ENCODE peak calls at places on chromosomes 3 and 15, in five cellular contexts. One of them, this sample, is unnamed.

GRCh38 chr15:100255644-100256043 is 86.1 kb downstream of the ADAMTS17 start:
- DNase-seq in CD8-positive, alpha-beta T cell: no peak
- DNase-seq in fibroblast of lung: no peak
- DNase-seq in psoas muscle: no peak
- DNase-seq in PC-3: no peak
- DNase-seq in this sample: no peak

GRCh38 chr15:48507416-48508065 is 138.0 kb downstream of the FBN1 start:
- DNase-seq in PC-3: peak; percentile 61
- DNase-seq in psoas muscle: no peak
- DNase-seq in CD8-positive, alpha-beta T cell: no peak
- DNase-seq in fibroblast of lung: peak; percentile 68
- DNase-seq in this sample: peak; percentile 31

GRCh38 chr15:74180689-74181602 is 7.4 kb downstream of the ISLR start:
- DNase-seq in fibroblast of lung: no peak
- DNase-seq in psoas muscle: peak; percentile 63
- DNase-seq in PC-3: no peak
- DNase-seq in CD8-positive, alpha-beta T cell: no peak
- DNase-seq in this sample: no peak

GRCh38 chr3:41224120-41224806 is 25.0 kb downstream of the CTNNB1 start:
- DNase-seq in PC-3: peak; percentile 44
- DNase-seq in CD8-positive, alpha-beta T cell: no peak
- DNase-seq in psoas muscle: no peak
- DNase-seq in fibroblast of lung: peak; percentile 87
- DNase-seq in this sample: peak; percentile 40

GRCh38 chr3:120348065-120348980 is 831 bp downstream of the LRRC58 start:
- DNase-seq in psoas muscle: no peak
- DNase-seq in fibroblast of lung: peak; percentile 4
- DNase-seq in PC-3: peak; percentile 32
- DNase-seq in CD8-positive, alpha-beta T cell: peak; percentile 49
- DNase-seq in this sample: peak; percentile 5

GRCh38 chr15:33722005-33722672 is 246.2 kb upstream of the CHRM5 start:
- DNase-seq in fibroblast of lung: peak; percentile 40
- DNase-seq in PC-3: peak; percentile 63
- DNase-seq in CD8-positive, alpha-beta T cell: no peak
- DNase-seq in psoas muscle: no peak
- DNase-seq in this sample: no peak

GRCh38 chr15:31197497-31198414 is 96.2 kb upstream of the TRPM1 start:
- DNase-seq in CD8-positive, alpha-beta T cell: peak; percentile 36
- DNase-seq in psoas muscle: no peak
- DNase-seq in PC-3: peak; percentile 49
- DNase-seq in fibroblast of lung: no peak
- DNase-seq in this sample: no peak

GRCh38 chr3:166291510-166291909 is 454.3 kb upstream of the BCHE start:
- DNase-seq in PC-3: no peak
- DNase-seq in psoas muscle: no peak
- DNase-seq in fibroblast of lung: no peak
- DNase-seq in CD8-positive, alpha-beta T cell: no peak
- DNase-seq in this sample: no peak

GRCh38 chr15:30042556-30042955 is 40.2 kb upstream of the GOLGA8J start:
- DNase-seq in psoas muscle: no peak
- DNase-seq in CD8-positive, alpha-beta T cell: no peak
- DNase-seq in PC-3: no peak
- DNase-seq in fibroblast of lung: peak; percentile 17
- DNase-seq in this sample: no peak

GRCh38 chr3:125684199-125684598 is 88.9 kb upstream of the OSBPL11 start:
- DNase-seq in fibroblast of lung: peak; percentile 81
- DNase-seq in psoas muscle: no peak
- DNase-seq in PC-3: peak; percentile 9
- DNase-seq in CD8-positive, alpha-beta T cell: no peak
- DNase-seq in this sample: no peak

GRCh38 chr3:124951511-124952390 is 17.2 kb upstream of the MUC13 start:
- DNase-seq in PC-3: peak; percentile 60
- DNase-seq in fibroblast of lung: peak; percentile 71
- DNase-seq in CD8-positive, alpha-beta T cell: no peak
- DNase-seq in psoas muscle: no peak
- DNase-seq in this sample: no peak

DNA sequence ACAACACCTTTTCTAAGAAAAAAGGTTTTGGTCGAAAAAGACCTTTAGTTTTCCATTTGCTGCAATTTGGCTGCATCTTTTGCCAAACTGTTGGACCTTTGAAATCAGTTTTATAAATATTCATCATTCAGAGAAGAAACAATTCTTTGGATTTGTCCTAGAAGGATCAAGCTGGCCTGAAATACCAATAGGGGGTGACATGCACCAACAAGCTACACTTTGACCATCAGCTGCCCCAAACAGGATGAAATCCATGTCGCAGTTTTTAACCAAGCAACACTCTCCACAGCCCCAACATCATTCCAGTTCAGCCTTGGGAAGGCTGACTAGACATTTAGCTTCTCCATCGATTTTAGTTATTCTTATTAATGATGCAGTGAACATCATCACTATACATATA is 9.8 kb downstream of the RPL15 start:
- DNase-seq in PC-3: no peak
- DNase-seq in fibroblast of lung: no peak
- DNase-seq in psoas muscle: no peak
- DNase-seq in CD8-positive, alpha-beta T cell: no peak
- DNase-seq in this sample: no peak
- TF ChIP-seq CTCF in PC-3: peak; percentile 47
- TF ChIP-seq CTCF in fibroblast of lung: no peak
- TF ChIP-seq CTCF in psoas muscle: peak; percentile 14
- TF ChIP-seq CTCF in CD8-positive, alpha-beta T cell: no peak
- TF ChIP-seq CTCF in this sample: no peak

GRCh38 chr15:52681441-52681840 is 2.3 kb upstream of the ATOSA start:
- DNase-seq in psoas muscle: no peak
- DNase-seq in CD8-positive, alpha-beta T cell: no peak
- DNase-seq in fibroblast of lung: no peak
- DNase-seq in PC-3: no peak
- DNase-seq in this sample: no peak

GRCh38 chr15:52682200-52682599 is 3.0 kb upstream of the ATOSA start:
- DNase-seq in psoas muscle: no peak
- DNase-seq in PC-3: no peak
- DNase-seq in CD8-positive, alpha-beta T cell: no peak
- DNase-seq in fibroblast of lung: no peak
- DNase-seq in this sample: no peak

GRCh38 chr15:52679232-52680040 is at the start of gene ATOSA:
- DNase-seq in psoas muscle: peak; percentile 96
- DNase-seq in CD8-positive, alpha-beta T cell: peak; percentile 93
- DNase-seq in PC-3: peak; percentile 73
- DNase-seq in fibroblast of lung: peak; percentile 85
- DNase-seq in this sample: peak; percentile 90

GRCh38 chr15:52680041-52680391 is 828 bp upstream of the ATOSA start:
- DNase-seq in PC-3: no peak
- DNase-seq in fibroblast of lung: peak; percentile 22
- DNase-seq in CD8-positive, alpha-beta T cell: no peak
- DNase-seq in psoas muscle: no peak
- DNase-seq in this sample: no peak

DNA sequence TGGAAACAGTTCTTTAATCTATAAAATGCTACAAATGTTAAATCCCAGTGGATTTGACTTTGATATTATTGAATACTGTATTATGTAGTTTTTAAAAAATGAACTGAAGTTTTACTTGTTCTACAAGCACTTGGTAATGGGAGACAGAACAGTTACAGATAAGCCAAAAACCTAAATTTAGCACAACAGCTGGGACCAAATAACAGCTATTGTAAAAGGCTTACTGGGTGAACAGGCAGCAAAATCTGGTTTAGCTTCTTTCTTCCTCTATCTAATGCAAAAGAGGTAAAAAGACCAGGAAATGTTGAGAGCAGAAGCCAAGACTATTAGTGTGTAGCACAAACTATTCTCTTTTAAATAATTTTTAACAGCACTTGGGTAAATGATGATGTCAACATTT is 1.6 kb upstream of the ATOSA start:
- DNase-seq in fibroblast of lung: no peak
- DNase-seq in CD8-positive, alpha-beta T cell: no peak
- DNase-seq in psoas muscle: no peak
- DNase-seq in PC-3: no peak
- DNase-seq in this sample: no peak
- H3K4me1 ChIP-seq in fibroblast of lung: peaks cover 2% of the 10 kb centered on the region
- H3K4me1 ChIP-seq in CD8-positive, alpha-beta T cell: peaks cover 44% of the 10 kb centered on the region
- H3K4me1 ChIP-seq in psoas muscle: peaks cover 26% of the 10 kb centered on the region
- H3K4me1 ChIP-seq in PC-3: peaks cover 19% of the 10 kb centered on the region
- H3K4me1 ChIP-seq in this sample: peaks cover 3% of the 10 kb centered on the region

DNA sequence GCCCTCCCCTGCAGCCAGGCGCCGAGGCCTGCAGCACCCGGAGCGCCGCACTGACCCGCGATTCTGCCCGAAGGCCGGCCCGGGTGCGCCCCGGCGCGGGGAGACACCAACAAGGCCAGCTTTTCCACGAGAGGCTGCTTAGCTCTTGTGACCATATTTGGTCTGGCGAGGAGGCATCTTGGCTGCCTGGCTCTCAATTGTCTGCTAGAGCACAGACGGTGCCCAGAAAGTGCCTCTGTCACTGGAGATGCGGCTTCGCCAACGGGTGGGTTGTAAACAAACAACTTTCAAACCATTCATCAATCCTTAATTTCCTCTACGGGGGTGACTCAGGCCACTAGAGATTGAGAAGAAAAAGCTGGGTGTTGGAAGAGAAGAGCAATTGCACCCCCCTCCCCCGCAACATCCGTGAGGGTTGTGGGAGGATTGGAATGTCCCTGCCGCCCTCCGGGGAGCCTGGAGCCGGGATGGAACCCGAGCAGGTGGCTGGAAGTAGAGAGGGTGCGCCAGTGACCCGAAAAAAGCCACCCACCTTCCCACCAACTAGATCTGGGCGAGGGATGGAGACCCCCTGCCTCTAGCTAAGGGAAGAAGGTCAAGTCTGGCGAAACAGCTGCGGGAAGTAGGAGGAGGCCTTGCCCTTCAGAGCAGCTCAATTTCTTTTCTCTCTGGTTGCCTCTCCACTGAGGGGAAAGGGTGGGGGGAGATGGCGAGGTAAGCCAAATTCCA is 783 bp upstream of the WWTR1 start:
- DNase-seq in CD8-positive, alpha-beta T cell: peak; percentile 12
- DNase-seq in psoas muscle: peak; percentile 83
- DNase-seq in PC-3: peak; percentile 71
- DNase-seq in fibroblast of lung: peak; percentile 89
- DNase-seq in this sample: peak; percentile 66
- TF ChIP-seq CTCF in CD8-positive, alpha-beta T cell: no peak
- TF ChIP-seq CTCF in psoas muscle: peak; percentile 24
- TF ChIP-seq CTCF in PC-3: peak; percentile 27
- TF ChIP-seq CTCF in fibroblast of lung: peak; percentile 18
- TF ChIP-seq CTCF in this sample: peak; percentile 33

DNA sequence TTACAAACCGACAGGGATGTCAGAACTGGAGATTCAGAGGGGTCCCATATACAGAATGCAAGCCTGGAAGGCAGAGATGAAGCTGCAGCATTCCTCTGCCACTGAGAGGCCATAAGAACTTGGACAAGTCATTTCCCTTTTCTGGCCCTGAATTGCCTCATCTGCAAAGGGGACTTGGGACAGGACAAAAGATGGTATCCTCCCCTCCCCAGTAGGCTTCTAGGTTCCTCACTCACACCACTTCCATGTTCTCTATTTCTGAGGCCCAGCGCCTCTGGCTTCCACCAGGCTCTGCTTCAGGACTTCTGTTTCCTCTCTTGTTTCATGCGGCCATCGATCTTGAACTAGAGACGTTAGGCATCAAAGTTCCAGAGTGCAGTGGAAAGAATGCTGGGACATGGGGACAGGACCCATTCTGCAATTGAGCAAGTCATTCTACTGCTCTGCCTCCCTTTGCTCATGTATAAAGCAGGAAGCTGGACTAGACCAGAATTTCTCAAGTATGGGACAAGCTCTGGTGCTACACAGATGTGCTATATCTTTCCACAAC is 1.7 kb downstream of the TM4SF4 start:
- DNase-seq in CD8-positive, alpha-beta T cell: no peak
- DNase-seq in PC-3: no peak
- DNase-seq in fibroblast of lung: no peak
- DNase-seq in psoas muscle: no peak
- DNase-seq in this sample: no peak
- H3K4me1 ChIP-seq in CD8-positive, alpha-beta T cell: no peaks in the 10 kb centered on the region
- H3K4me1 ChIP-seq in PC-3: peaks cover 48% of the 10 kb centered on the region
- H3K4me1 ChIP-seq in fibroblast of lung: peaks cover 25% of the 10 kb centered on the region
- H3K4me1 ChIP-seq in psoas muscle: peaks cover 43% of the 10 kb centered on the region
- H3K4me1 ChIP-seq in this sample: peaks cover 12% of the 10 kb centered on the region

This sample was measured in tibial nerve.